ENCODE peak calls at places on chromosome 3, in five cellular contexts. A, G, B, K and V are unnamed samples.

GRCh38 chr3:69406156-69406555 is 20.3 kb upstream of the FRMD4B start:
- DNase-seq in A (no peak), G (no peak), B (no peak), K (peak; percentile 30), V (no peak)

GRCh38 chr3:125192190-125193035 is 20.1 kb downstream of the SLC12A8 start:
- DNase-seq in A (peak; percentile 29), G (no peak), B (peak; percentile 68), K (no peak), V (no peak)

GRCh38 chr3:151724846-151725562 is 8.7 kb upstream of the AADACL2 start:
- DNase-seq in A (no peak), G (no peak), B (peak; percentile 37), K (no peak), V (no peak)

GRCh38 chr3:101784850-101785613 is 6.0 kb downstream of the NXPE3 start:
- DNase-seq in A (no peak), G (peak; percentile 70), B (no peak), K (no peak), V (no peak)

GRCh38 chr3:43919067-43919466 is 228.3 kb downstream of the ABHD5 start:
- DNase-seq in A (no peak), G (no peak), B (no peak), K (peak; percentile 51), V (no peak)

GRCh38 chr3:81249540-81250029 is 511.9 kb downstream of the GBE1 start:
- DNase-seq in A (no peak), G (no peak), B (peak; percentile 15), K (peak; percentile 72), V (no peak)

GRCh38 chr3:127690106-127690505 is 17.4 kb downstream of the ABTB1 start:
- DNase-seq in A (no peak), G (no peak), B (no peak), K (peak; percentile 90), V (no peak)

GRCh38 chr3:151067158-151067557 is 18.3 kb upstream of the MED12L start:
- DNase-seq in A (no peak), G (peak; percentile 45), B (peak; percentile 79), K (no peak), V (peak; percentile 13)

GRCh38 chr3:58094657-58095056 is 86.4 kb downstream of the FLNB start:
- DNase-seq in A (no peak), G (no peak), B (no peak), K (no peak), V (no peak)

GRCh38 chr3:195227871-195228270 is 43.1 kb downstream of the XXYLT1 start:
- DNase-seq in A (no peak), G (no peak), B (no peak), K (no peak), V (no peak)

GRCh38 chr3:6807967-6808588 is 52.8 kb upstream of the GRM7 start:
- DNase-seq in A (no peak), G (no peak), B (peak; percentile 5), K (peak; percentile 0), V (no peak)

GRCh38 chr3:10450494-10451440 is 54.6 kb downstream of the ATP2B2 start:
- DNase-seq in A (peak; percentile 46), G (no peak), B (peak; percentile 46), K (no peak), V (no peak)

GRCh38 chr3:172177046-172177445 is 137.7 kb downstream of the FNDC3B start:
- DNase-seq in A (no peak), G (no peak), B (no peak), K (peak; percentile 64), V (no peak)

GRCh38 chr3:120642368-120642948 is 39.6 kb downstream of the HGD start:
- DNase-seq in A (no peak), G (no peak), B (no peak), K (peak; percentile 69), V (no peak)

GRCh38 chr3:182005683-182006082 is 294.0 kb downstream of the SOX2 start:
- DNase-seq in A (no peak), G (no peak), B (no peak), K (no peak), V (no peak)

GRCh38 chr3:9718118-9718517 is 13.4 kb upstream of the BRPF1 start:
- DNase-seq in A (no peak), G (no peak), B (no peak), K (no peak), V (no peak)

GRCh38 chr3:72288955-72289707 is 504.2 kb upstream of the PROK2 start:
- DNase-seq in A (peak; percentile 73), G (no peak), B (peak; percentile 20), K (peak; percentile 67), V (no peak)

GRCh38 chr3:39188271-39189149 is 3.9 kb downstream of the XIRP1 start:
- DNase-seq in A (no peak), G (no peak), B (no peak), K (no peak), V (no peak)

GRCh38 chr3:48518069-48518468 is 14.1 kb upstream of the SHISA5 start:
- DNase-seq in A (no peak), G (no peak), B (no peak), K (no peak), V (no peak)

GRCh38 chr3:10223676-10224639 is 24.3 kb upstream of the TATDN2 start:
- DNase-seq in A (no peak), G (peak; percentile 95), B (no peak), K (peak; percentile 23), V (no peak)

GRCh38 chr3:152870027-152870426 is 35.1 kb downstream of the P2RY1 start:
- DNase-seq in A (no peak), G (no peak), B (no peak), K (no peak), V (no peak)

GRCh38 chr3:138180375-138181029 is 5.8 kb upstream of the DBR1 start:
- DNase-seq in A (peak; percentile 23), G (peak; percentile 49), B (peak; percentile 53), K (peak; percentile 44), V (peak; percentile 41)

GRCh38 chr3:179196098-179196497 is 47.9 kb downstream of the PIK3CA start:
- DNase-seq in A (no peak), G (peak; percentile 84), B (no peak), K (peak; percentile 70), V (no peak)

GRCh38 chr3:14347110-14347509 is 55.3 kb upstream of the SLC6A6 start:
- DNase-seq in A (no peak), G (no peak), B (no peak), K (no peak), V (no peak)

GRCh38 chr3:106007512-106007911 is 138.7 kb upstream of the CBLB start:
- DNase-seq in A (no peak), G (no peak), B (no peak), K (no peak), V (no peak)

GRCh38 chr3:171876651-171877272 is 33.6 kb downstream of the TMEM212 start:
- DNase-seq in A (no peak), G (no peak), B (no peak), K (peak; percentile 92), V (no peak)

GRCh38 chr3:120145498-120146285 is 51.4 kb upstream of the GSK3B start:
- DNase-seq in A (no peak), G (peak; percentile 20), B (no peak), K (peak; percentile 89), V (peak; percentile 55)

GRCh38 chr3:72909591-72909990 is 21.7 kb downstream of the GXYLT2 start:
- DNase-seq in A (no peak), G (no peak), B (no peak), K (no peak), V (no peak)

GRCh38 chr3:102544741-102545140 is 109.9 kb downstream of the ZPLD1 start:
- DNase-seq in A (no peak), G (no peak), B (no peak), K (no peak), V (no peak)

GRCh38 chr3:4845882-4846281 is 133.4 kb upstream of the BHLHE40 start:
- DNase-seq in A (no peak), G (peak; percentile 49), B (no peak), K (no peak), V (no peak)

GRCh38 chr3:24364359-24364758 is 130.3 kb downstream of the THRB start:
- DNase-seq in A (no peak), G (no peak), B (no peak), K (no peak), V (no peak)
- TF ChIP-seq EZH2phosphoT487 in A (no peak), G (no peak), B (no peak), K (no peak), V (no peak)

GRCh38 chr3:54600441-54601204 is 327.2 kb downstream of the LRTM1 start:
- DNase-seq in A (peak; percentile 40), G (no peak), B (peak; percentile 21), K (no peak), V (no peak)

GRCh38 chr3:54596087-54596486 is 331.8 kb downstream of the LRTM1 start:
- DNase-seq in A (no peak), G (no peak), B (no peak), K (no peak), V (no peak)

GRCh38 chr3:54604495-54604894 is 323.4 kb downstream of the LRTM1 start:
- DNase-seq in A (no peak), G (no peak), B (no peak), K (no peak), V (no peak)

GRCh38 chr3:54599741-54600140 is 328.1 kb downstream of the LRTM1 start:
- DNase-seq in A (no peak), G (no peak), B (no peak), K (no peak), V (no peak)
- TF ChIP-seq EZH2phosphoT487 in A (no peak), G (no peak), B (no peak), K (no peak), V (no peak)

GRCh38 chr3:88057650-88058321 is 1.0 kb downstream of the CGGBP1 start:
- DNase-seq in A (peak; percentile 26), G (peak; percentile 12), B (no peak), K (peak; percentile 62), V (no peak)
- TF ChIP-seq EZH2phosphoT487 in A (no peak), G (no peak), B (no peak), K (no peak), V (no peak)

GRCh38 chr3:42546691-42547213 is 35.0 kb downstream of the SEC22C start:
- DNase-seq in A (no peak), G (no peak), B (no peak), K (no peak), V (no peak)

GRCh38 chr3:42545284-42545900 is 36.4 kb downstream of the SEC22C start:
- DNase-seq in A (no peak), G (no peak), B (no peak), K (no peak), V (no peak)

GRCh38 chr3:42541079-42541478 is 38.6 kb downstream of the VIPR1 start:
- DNase-seq in A (no peak), G (no peak), B (no peak), K (no peak), V (no peak)

GRCh38 chr3:42547401-42547945 is 34.3 kb downstream of the SEC22C start:
- DNase-seq in A (peak; percentile 71), G (peak; percentile 53), B (peak; percentile 89), K (peak; percentile 68), V (peak; percentile 31)

DNA sequence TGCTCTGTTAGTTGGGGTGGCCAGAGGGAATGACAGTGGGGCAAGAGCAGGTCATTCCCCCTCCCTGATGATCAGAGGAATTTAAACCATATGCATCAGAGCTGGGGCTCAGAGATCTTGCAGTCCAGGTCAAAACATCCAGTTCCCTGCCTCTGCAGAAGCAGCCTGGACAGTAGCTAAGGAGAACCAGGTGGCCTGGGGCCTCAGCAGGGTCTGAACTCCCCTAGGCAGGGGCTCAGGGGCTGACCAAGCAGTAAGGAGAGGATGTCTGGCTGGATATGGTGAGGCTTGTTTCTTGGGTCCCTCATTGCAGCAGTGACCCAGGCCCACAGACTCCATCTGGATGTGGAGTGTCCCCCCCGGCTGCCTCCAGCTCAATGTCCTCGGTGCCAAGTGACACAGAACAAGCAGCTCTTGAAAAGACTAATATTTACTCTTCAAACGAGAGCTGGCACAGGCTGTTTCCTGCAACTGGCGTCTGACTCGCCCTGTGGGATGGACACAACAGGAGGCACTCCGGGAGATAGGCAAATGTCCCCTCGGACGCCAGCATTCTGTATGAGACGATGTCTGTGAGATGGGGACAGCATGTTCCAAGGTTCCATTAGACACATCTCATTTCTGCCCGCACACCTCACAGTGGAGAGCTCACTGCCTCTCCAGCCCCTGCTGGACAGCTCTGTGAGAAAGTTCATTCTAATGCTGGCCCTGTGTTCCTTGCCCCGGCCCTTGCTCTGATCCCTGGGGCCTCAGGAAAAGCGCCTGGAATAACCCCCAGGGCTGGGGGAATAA is 37.1 kb downstream of the SEC22C start:
- DNase-seq in A (no peak), G (no peak), B (no peak), K (peak; percentile 25), V (no peak)
- TF ChIP-seq EZH2phosphoT487 in A (no peak), G (no peak), B (no peak), K (no peak), V (no peak)